ENCODE peak calls at places on chromosomes 1 and 21, in seven cellular contexts. One of them, this sample, is unnamed.

GRCh38 chr1:193705473-193706074 is 519.2 kb upstream of the B3GALT2 start:
- DNase-seq in transverse colon: no peak
- DNase-seq in Peyer's patch: no peak
- DNase-seq in vagina: no peak
- DNase-seq in H54: no peak
- DNase-seq in A549: no peak
- DNase-seq in body of pancreas: no peak
- DNase-seq in this sample: no peak

GRCh38 chr1:53591924-53592323 is 132.7 kb downstream of the DMRTB1 start:
- DNase-seq in H54: no peak
- DNase-seq in vagina: no peak
- DNase-seq in Peyer's patch: no peak
- DNase-seq in body of pancreas: no peak
- DNase-seq in A549: no peak
- DNase-seq in transverse colon: no peak
- DNase-seq in this sample: no peak

GRCh38 chr1:154710091-154710490 is 102.1 kb upstream of the ADAR start:
- DNase-seq in body of pancreas: no peak
- DNase-seq in vagina: no peak
- DNase-seq in H54: no peak
- DNase-seq in transverse colon: no peak
- DNase-seq in Peyer's patch: no peak
- DNase-seq in A549: no peak
- DNase-seq in this sample: no peak

GRCh38 chr21:21897275-21897883 is 899.2 kb downstream of the NCAM2 start:
- DNase-seq in body of pancreas: no peak
- DNase-seq in vagina: no peak
- DNase-seq in H54: no peak
- DNase-seq in Peyer's patch: no peak
- DNase-seq in A549: no peak
- DNase-seq in transverse colon: no peak
- DNase-seq in this sample: peak; percentile 12

GRCh38 chr1:68359045-68359444 is 90.7 kb downstream of the RPE65 start:
- DNase-seq in H54: no peak
- DNase-seq in Peyer's patch: no peak
- DNase-seq in body of pancreas: no peak
- DNase-seq in vagina: no peak
- DNase-seq in transverse colon: no peak
- DNase-seq in A549: no peak
- DNase-seq in this sample: no peak

GRCh38 chr1:101496109-101496508 is 259.3 kb downstream of the S1PR1 start:
- DNase-seq in vagina: no peak
- DNase-seq in A549: no peak
- DNase-seq in Peyer's patch: no peak
- DNase-seq in body of pancreas: no peak
- DNase-seq in H54: no peak
- DNase-seq in transverse colon: no peak
- DNase-seq in this sample: no peak

GRCh38 chr1:220761688-220762427 is 13.7 kb downstream of the MTARC2 start:
- DNase-seq in transverse colon: peak; percentile 63
- DNase-seq in vagina: no peak
- DNase-seq in H54: no peak
- DNase-seq in body of pancreas: peak; percentile 80
- DNase-seq in Peyer's patch: no peak
- DNase-seq in A549: no peak
- DNase-seq in this sample: no peak

GRCh38 chr21:36471254-36471723 is 8.6 kb downstream of the CLDN14 start:
- DNase-seq in A549: peak; percentile 89
- DNase-seq in Peyer's patch: no peak
- DNase-seq in H54: peak; percentile 36
- DNase-seq in body of pancreas: no peak
- DNase-seq in vagina: no peak
- DNase-seq in transverse colon: no peak
- DNase-seq in this sample: no peak

GRCh38 chr1:201511925-201512539 is 5.1 kb upstream of the CSRP1 start:
- DNase-seq in vagina: no peak
- DNase-seq in Peyer's patch: no peak
- DNase-seq in A549: no peak
- DNase-seq in transverse colon: peak; percentile 31
- DNase-seq in H54: no peak
- DNase-seq in body of pancreas: no peak
- DNase-seq in this sample: peak; percentile 79

GRCh38 chr1:154743536-154744036 is 126.5 kb downstream of the KCNN3 start:
- DNase-seq in body of pancreas: no peak
- DNase-seq in Peyer's patch: no peak
- DNase-seq in H54: no peak
- DNase-seq in A549: no peak
- DNase-seq in transverse colon: no peak
- DNase-seq in vagina: no peak
- DNase-seq in this sample: no peak

GRCh38 chr1:25690396-25690956 is 73.9 kb downstream of the MAN1C1 start:
- DNase-seq in body of pancreas: no peak
- DNase-seq in Peyer's patch: no peak
- DNase-seq in vagina: no peak
- DNase-seq in H54: no peak
- DNase-seq in transverse colon: no peak
- DNase-seq in A549: no peak
- DNase-seq in this sample: no peak

GRCh38 chr1:182787002-182787324 is 2.6 kb upstream of the NPL start:
- DNase-seq in A549: no peak
- DNase-seq in transverse colon: no peak
- DNase-seq in H54: no peak
- DNase-seq in Peyer's patch: no peak
- DNase-seq in body of pancreas: no peak
- DNase-seq in vagina: no peak
- DNase-seq in this sample: no peak

GRCh38 chr1:200179126-200179780 is 151.7 kb downstream of the NR5A2 start:
- DNase-seq in body of pancreas: no peak
- DNase-seq in vagina: no peak
- DNase-seq in Peyer's patch: no peak
- DNase-seq in A549: no peak
- DNase-seq in transverse colon: no peak
- DNase-seq in H54: no peak
- DNase-seq in this sample: no peak

GRCh38 chr1:1360511-1361169 is 2.3 kb upstream of the MXRA8 start:
- DNase-seq in transverse colon: peak; percentile 57
- DNase-seq in Peyer's patch: no peak
- DNase-seq in A549: peak; percentile 41
- DNase-seq in body of pancreas: no peak
- DNase-seq in vagina: no peak
- DNase-seq in H54: peak; percentile 92
- DNase-seq in this sample: no peak

GRCh38 chr1:234862944-234863515 is 253.1 kb upstream of the IRF2BP2 start:
- DNase-seq in A549: no peak
- DNase-seq in transverse colon: peak; percentile 69
- DNase-seq in vagina: no peak
- DNase-seq in body of pancreas: peak; percentile 47
- DNase-seq in Peyer's patch: peak; percentile 64
- DNase-seq in H54: no peak
- DNase-seq in this sample: peak; percentile 86

GRCh38 chr1:200838676-200839445 is 33.9 kb upstream of the GPR25 start:
- DNase-seq in A549: no peak
- DNase-seq in transverse colon: no peak
- DNase-seq in vagina: no peak
- DNase-seq in Peyer's patch: no peak
- DNase-seq in body of pancreas: no peak
- DNase-seq in H54: no peak
- DNase-seq in this sample: no peak

GRCh38 chr1:29235955-29236742 is at the start of gene PTPRU:
- DNase-seq in Peyer's patch: peak; percentile 90
- DNase-seq in transverse colon: peak; percentile 84
- DNase-seq in vagina: no peak
- DNase-seq in body of pancreas: peak; percentile 87
- DNase-seq in A549: peak; percentile 53
- DNase-seq in H54: peak; percentile 78
- DNase-seq in this sample: peak; percentile 75
- TF ChIP-seq POLR2A in Peyer's patch: no peak
- TF ChIP-seq POLR2A in transverse colon: no peak
- TF ChIP-seq POLR2A in vagina: peak; percentile 59
- TF ChIP-seq POLR2A in body of pancreas: no peak
- TF ChIP-seq POLR2A in A549: no peak
- TF ChIP-seq POLR2A in H54: no peak
- TF ChIP-seq POLR2A in this sample: peak; percentile 64

DNA sequence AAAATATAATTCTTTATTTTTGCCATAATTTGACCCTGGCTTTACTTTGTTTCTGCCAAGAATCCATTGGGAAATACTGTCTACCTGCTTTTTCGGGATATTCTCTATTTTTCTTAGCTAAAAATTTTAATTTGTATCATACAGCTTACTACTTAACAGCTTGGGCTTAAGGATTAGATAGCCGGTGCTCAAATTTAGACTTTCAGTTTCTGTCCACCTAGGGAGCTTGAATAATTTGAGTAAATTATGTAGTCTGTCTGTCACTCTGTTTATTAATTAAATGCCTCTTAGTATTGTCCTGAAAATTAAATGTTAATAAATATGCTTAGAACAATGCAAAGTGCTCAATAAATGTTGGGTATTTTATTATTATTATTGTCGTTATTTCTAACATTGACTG is 6.7 kb downstream of the SYCP1 start:
- DNase-seq in transverse colon: no peak
- DNase-seq in body of pancreas: no peak
- DNase-seq in vagina: no peak
- DNase-seq in H54: no peak
- DNase-seq in A549: no peak
- DNase-seq in Peyer's patch: no peak
- DNase-seq in this sample: no peak
- TF ChIP-seq POLR2A in transverse colon: no peak
- TF ChIP-seq POLR2A in body of pancreas: no peak
- TF ChIP-seq POLR2A in vagina: no peak
- TF ChIP-seq POLR2A in H54: no peak
- TF ChIP-seq POLR2A in A549: no peak
- TF ChIP-seq POLR2A in Peyer's patch: no peak
- TF ChIP-seq POLR2A in this sample: no peak

DNA sequence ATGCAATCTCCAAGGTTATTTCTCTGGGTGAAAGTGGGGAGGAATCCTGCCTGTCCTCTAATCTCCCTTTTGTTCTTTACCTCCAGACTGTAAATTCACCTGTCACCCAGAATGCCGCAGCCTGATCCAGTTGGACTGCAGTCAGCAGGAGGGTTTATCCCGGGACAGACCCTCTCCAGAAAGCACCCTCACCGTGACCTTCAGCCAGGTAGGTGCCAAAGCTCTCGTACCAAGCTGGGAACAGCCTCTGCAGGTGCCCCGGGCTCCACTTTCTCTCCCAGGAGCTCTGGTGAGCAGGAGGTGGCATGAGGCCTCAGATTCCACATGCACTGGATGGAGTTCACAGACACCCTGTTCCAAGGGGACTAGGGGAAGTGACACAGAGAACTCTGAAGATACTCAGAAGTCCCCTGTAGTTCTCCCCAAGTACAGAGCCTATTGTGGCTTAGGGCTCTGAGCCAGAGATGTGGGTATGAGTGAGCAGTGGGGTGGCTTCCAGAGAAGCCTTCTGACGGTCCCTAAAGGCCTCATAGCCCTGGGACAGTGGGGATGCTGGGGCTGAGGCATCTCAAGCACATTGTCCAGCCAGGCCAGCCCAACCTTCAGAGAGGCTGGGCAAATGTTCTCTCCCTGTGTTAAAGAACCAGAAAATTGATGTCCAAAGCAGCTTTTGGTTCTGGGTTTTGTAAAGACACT is 30.9 kb downstream of the RASSF5 start:
- DNase-seq in H54: no peak
- DNase-seq in body of pancreas: no peak
- DNase-seq in transverse colon: no peak
- DNase-seq in vagina: no peak
- DNase-seq in A549: no peak
- DNase-seq in Peyer's patch: no peak
- DNase-seq in this sample: no peak
- TF ChIP-seq POLR2A in H54: no peak
- TF ChIP-seq POLR2A in body of pancreas: no peak
- TF ChIP-seq POLR2A in transverse colon: no peak
- TF ChIP-seq POLR2A in vagina: no peak
- TF ChIP-seq POLR2A in A549: no peak
- TF ChIP-seq POLR2A in Peyer's patch: no peak
- TF ChIP-seq POLR2A in this sample: no peak

DNA sequence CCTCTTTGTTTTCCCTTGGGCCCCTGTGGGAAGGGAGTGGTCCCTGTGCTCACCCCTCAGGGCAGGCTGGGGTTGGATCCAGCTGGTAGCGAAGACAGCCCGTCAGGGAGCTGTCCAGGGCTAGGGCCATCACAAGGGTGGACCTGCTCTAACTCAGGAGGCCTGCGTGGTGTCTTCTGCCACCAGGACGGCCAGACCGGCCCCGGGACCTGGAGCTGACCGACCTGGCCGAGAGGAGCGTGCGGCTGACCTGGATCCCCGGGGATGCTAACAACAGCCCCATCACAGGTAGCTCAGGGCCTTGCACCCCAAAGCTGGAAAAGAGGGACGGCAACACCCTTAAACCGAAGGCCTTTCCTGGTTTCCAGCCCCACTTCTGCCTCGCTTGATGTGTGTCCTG is 64.2 kb upstream of the CNTN2 start:
- DNase-seq in A549: no peak
- DNase-seq in transverse colon: no peak
- DNase-seq in H54: no peak
- DNase-seq in vagina: no peak
- DNase-seq in body of pancreas: no peak
- DNase-seq in Peyer's patch: no peak
- DNase-seq in this sample: no peak
- TF ChIP-seq POLR2A in A549: no peak
- TF ChIP-seq POLR2A in transverse colon: no peak
- TF ChIP-seq POLR2A in H54: no peak
- TF ChIP-seq POLR2A in vagina: no peak
- TF ChIP-seq POLR2A in body of pancreas: no peak
- TF ChIP-seq POLR2A in Peyer's patch: no peak
- TF ChIP-seq POLR2A in this sample: no peak